ENCODE peak calls at places on chromosomes 7 and 10, in ten cellular contexts. L is CD8-positive, alpha-beta T cell; I is psoas muscle; R is stomach; M is PC-3; O is HepG2; X is lung; N is sigmoid colon; T is CD8-positive, alpha-beta memory T cell; E is IMR-90. G is an unnamed sample.

GRCh38 chr10:91103384-91104184 is 116.9 kb upstream of the PCGF5 start:
- DNase-seq in L (no peak), I (no peak), R (no peak), M (no peak), O (no peak), X (no peak), N (no peak), T (no peak), E (no peak), G (no peak)

GRCh38 chr7:82442492-82443043 is 1.0 kb downstream of the CACNA2D1 start:
- DNase-seq in L (no peak), I (peak; percentile 22), R (no peak), M (no peak), O (no peak), X (no peak), N (peak; percentile 60), T (no peak), E (peak; percentile 19), G (peak; percentile 67)

GRCh38 chr10:78433063-78433717 is 399.5 kb downstream of the RPS24 start:
- DNase-seq in L (no peak), I (peak; percentile 38), R (no peak), M (peak; percentile 65), O (no peak), X (no peak), N (peak; percentile 62), T (no peak), E (no peak), G (no peak)

GRCh38 chr10:110212119-110213006 is 5.0 kb downstream of the MXI1 start:
- DNase-seq in L (peak; percentile 50), I (no peak), R (peak; percentile 40), M (no peak), O (no peak), X (peak; percentile 44), N (peak; percentile 74), T (peak; percentile 41), E (no peak), G (no peak)

GRCh38 chr7:51209426-51209825 is 107.2 kb downstream of the COBL start:
- DNase-seq in L (no peak), I (no peak), R (no peak), M (no peak), O (no peak), X (no peak), N (no peak), T (no peak), E (no peak), G (no peak)

GRCh38 chr10:60171436-60172013 is 218.2 kb downstream of the ANK3 start:
- DNase-seq in L (no peak), I (no peak), R (no peak), M (peak; percentile 99), O (no peak), X (no peak), N (no peak), T (no peak), E (peak; percentile 38), G (peak; percentile 26)

GRCh38 chr7:30687604-30688003 is 5.3 kb upstream of the CRHR2 start:
- DNase-seq in L (no peak), I (no peak), R (no peak), M (no peak), O (no peak), X (no peak), N (no peak), T (no peak), E (no peak), G (no peak)

GRCh38 chr7:3321206-3321605 is 20.2 kb downstream of the SDK1 start:
- DNase-seq in L (no peak), I (no peak), R (no peak), M (no peak), O (peak; percentile 6), X (no peak), N (no peak), T (no peak), E (no peak), G (no peak)

GRCh38 chr10:131701131-131701947 is 199.5 kb upstream of the PPP2R2D start:
- DNase-seq in L (no peak), I (no peak), R (no peak), M (no peak), O (no peak), X (no peak), N (no peak), T (no peak), E (no peak), G (no peak)

DNA sequence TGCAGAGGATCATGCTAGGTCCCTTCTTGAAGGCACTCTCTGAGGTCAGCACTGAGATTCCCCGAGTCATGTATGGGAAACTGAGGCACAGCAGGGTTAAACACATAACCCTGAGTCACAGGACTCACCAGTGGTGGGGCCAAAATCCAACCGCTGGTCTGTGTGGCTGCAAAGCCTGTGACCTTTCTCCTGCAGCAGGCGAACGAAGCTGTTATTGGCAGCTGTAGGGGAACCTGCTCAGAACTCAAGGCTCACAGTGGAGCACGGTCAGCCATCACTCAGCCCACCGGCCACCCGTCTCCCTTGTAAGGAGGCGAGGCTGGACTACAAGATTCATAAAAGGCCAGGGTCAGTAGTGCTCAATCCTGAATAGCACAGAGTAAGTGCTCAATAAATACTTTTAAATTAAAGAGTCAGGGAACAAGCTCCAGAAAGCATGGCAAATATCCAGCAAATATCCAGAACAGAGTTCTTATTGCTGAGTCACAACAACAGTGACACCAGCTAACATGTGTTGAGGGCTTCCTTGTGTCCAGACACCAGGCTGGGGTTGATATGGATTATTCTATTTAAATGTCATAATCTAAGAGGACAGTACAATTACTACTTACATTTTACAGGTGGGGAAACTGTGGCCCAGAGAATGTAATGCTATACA is 34.9 kb downstream of the CHST15 start:
- DNase-seq in L (no peak), I (no peak), R (no peak), M (peak; percentile 8), O (no peak), X (no peak), N (no peak), T (no peak), E (no peak), G (no peak)
- H3K27ac ChIP-seq in L (no peak overlapping the region), I (no peak overlapping the region), R (no peak overlapping the region), M (no peak overlapping the region), O (no peak overlapping the region), X (no peak overlapping the region), N (no peak overlapping the region), T (no peak overlapping the region), E (no peak overlapping the region), G (no peak overlapping the region)

GRCh38 chr10:34808789-34809745 is 6.0 kb downstream of the PARD3 start:
- DNase-seq in L (no peak), I (no peak), R (no peak), M (no peak), O (no peak), X (peak; percentile 61), N (peak; percentile 78), T (no peak), E (peak; percentile 43), G (no peak)
- H3K4me1 ChIP-seq in L (peaks cover 3% of the 10 kb centered on the region), I (peaks cover 50% of the 10 kb centered on the region), R (peaks cover 17% of the 10 kb centered on the region), M (peaks cover 32% of the 10 kb centered on the region), O (peaks cover 59% of the 10 kb centered on the region), X (peaks cover 5% of the 10 kb centered on the region), N (peaks cover 52% of the 10 kb centered on the region), T (no peaks in the 10 kb centered on the region), E (peaks cover 12% of the 10 kb centered on the region), G (peaks cover 28% of the 10 kb centered on the region)

DNA sequence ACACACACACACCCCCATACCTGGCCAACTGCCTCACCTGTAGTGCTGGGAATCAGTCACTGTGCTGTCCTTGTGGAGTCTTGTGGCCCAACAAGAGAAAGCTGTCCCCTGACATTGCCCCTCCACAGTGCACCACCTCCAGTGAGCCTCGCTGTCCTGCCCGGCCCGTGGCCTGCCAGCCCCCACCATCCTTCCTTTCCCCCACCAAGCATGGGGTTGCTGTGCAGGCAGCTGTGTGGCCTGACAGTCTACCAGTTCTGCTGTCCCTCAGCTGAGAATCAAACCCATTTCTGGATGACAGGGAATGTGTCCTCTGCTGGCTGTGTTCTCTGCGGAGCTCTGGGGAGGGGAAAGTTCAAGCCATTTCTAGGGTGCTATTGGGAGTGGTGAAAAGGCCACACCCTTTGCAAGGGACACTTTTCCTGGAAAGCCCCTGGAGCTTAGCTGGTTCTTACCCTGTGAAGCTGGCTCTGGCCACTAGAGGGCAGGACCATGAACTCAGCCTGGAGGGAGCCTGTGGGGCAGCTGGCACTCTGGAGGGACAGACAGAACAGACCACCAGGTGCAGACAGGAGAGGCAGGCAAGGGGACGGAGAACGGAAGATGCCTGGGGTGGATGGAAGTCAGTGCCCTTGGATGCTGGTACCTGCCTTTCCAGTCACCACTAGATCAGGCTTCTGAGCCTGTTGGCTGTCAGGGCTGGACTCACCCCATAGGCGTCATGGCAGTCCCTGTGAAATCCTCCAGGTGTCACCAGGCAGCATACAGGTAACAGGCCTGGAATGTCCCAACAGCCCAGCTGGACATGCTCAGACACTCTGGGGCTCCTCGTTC is 10.5 kb upstream of the MTPAP start:
- DNase-seq in L (peak; percentile 65), I (peak; percentile 50), R (peak; percentile 66), M (peak; percentile 56), O (peak; percentile 81), X (peak; percentile 65), N (peak; percentile 70), T (peak; percentile 29), E (peak; percentile 43), G (peak; percentile 68)
- H3K27ac ChIP-seq in L (no peak overlapping the region), I (no peak overlapping the region), R (no peak overlapping the region), M (no peak overlapping the region), O (no peak overlapping the region), X (no peak overlapping the region), N (no peak overlapping the region), T (no peak overlapping the region), E (no peak overlapping the region), G (no peak overlapping the region)

GRCh38 chr10:95289921-95290421 is 832 bp downstream of the PDLIM1 start:
- DNase-seq in L (no peak), I (no peak), R (no peak), M (no peak), O (no peak), X (no peak), N (no peak), T (no peak), E (no peak), G (no peak)
- H3K4me1 ChIP-seq in L (peaks cover 4% of the 10 kb centered on the region), I (peaks cover 28% of the 10 kb centered on the region), R (peaks cover 62% of the 10 kb centered on the region), M (peaks cover 26% of the 10 kb centered on the region), O (peaks cover 61% of the 10 kb centered on the region), X (peaks cover 24% of the 10 kb centered on the region), N (peaks cover 7% of the 10 kb centered on the region), T (peaks cover 5% of the 10 kb centered on the region), E (peaks cover 10% of the 10 kb centered on the region), G (peaks cover 49% of the 10 kb centered on the region)

DNA sequence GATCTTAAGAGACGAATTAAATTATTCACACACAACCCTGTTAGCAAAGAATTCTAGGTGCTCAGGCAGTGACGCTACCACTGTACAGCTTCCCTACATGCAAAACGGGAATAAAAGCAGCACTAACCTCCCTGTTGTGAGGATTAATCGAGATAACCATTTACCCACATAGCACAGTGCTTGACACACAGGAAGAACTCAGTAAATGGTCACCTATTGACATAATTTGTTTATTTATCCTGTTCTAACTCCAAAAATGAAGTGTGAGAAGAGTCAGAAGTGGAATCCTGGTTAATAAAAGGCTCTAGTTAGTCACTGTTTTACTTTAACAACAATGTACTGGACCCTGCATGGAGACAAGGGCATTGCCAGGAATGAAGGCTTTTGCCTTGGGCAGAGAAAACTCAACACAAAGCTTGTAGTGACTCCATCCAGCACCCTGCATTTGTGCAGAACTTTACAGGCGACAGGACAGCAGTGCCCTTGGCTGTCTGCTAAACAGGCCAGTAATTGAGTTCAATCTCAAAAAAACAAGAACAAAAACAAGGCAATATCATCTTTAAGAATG is 103.8 kb downstream of the SORBS1 start:
- DNase-seq in L (no peak), I (no peak), R (no peak), M (peak; percentile 55), O (peak; percentile 80), X (no peak), N (no peak), T (no peak), E (no peak), G (no peak)
- H3K27ac ChIP-seq in L (no peak overlapping the region), I (no peak overlapping the region), R (peak overlapping the region; percentile 52), M (peak overlapping the region; percentile 32), O (peak overlapping the region; percentile 95), X (peak overlapping the region; percentile 59), N (peak overlapping the region; percentile 84), T (no peak overlapping the region), E (no peak overlapping the region), G (no peak overlapping the region)

G was measured in mammary epithelial cell.